ENCODE peak calls at places on chromosome 1, in seven cellular contexts. T, J, R, V, L, U and B are unnamed samples.

GRCh38 chr1:45884700-45885099 is 81.3 kb downstream of the MAST2 start:
- DNase-seq in V (no peak), T (no peak), J (no peak), R (no peak), L (no peak), U (no peak), B (no peak)

GRCh38 chr1:228768345-228768717 is 33.1 kb downstream of the RHOU start:
- DNase-seq in J (no peak), U (no peak), T (no peak), R (no peak), L (peak), V (peak), B (no peak)

GRCh38 chr1:217273866-217274265 is 357.0 kb downstream of the GPATCH2 start:
- DNase-seq in T (no peak), U (no peak), V (no peak), J (no peak), L (no peak), R (no peak), B (peak)

GRCh38 chr1:51070640-51071039 is 31.4 kb upstream of the C1orf185 start:
- DNase-seq in V (peak), J (no peak), L (no peak), R (no peak), U (no peak), T (no peak), B (peak)

GRCh38 chr1:96157101-96157500 is 564.5 kb upstream of the PTBP2 start:
- DNase-seq in U (no peak), R (no peak), T (no peak), L (no peak), J (no peak), V (no peak), B (no peak)

GRCh38 chr1:109910963-109911798 is 532 bp downstream of the CSF1 start:
- DNase-seq in T (peak), L (no peak), J (no peak), R (no peak), U (no peak), V (no peak), B (no peak)

GRCh38 chr1:46134660-46135331 is 2.4 kb upstream of the PIK3R3 start:
- DNase-seq in U (no peak), L (no peak), T (no peak), V (peak), J (no peak), R (no peak), B (peak)

GRCh38 chr1:12167493-12168429 is 970 bp downstream of the TNFRSF1B start:
- DNase-seq in U (no peak), T (no peak), J (no peak), L (peak), R (no peak), V (no peak), B (no peak)

GRCh38 chr1:53500184-53501064 is 41.2 kb downstream of the DMRTB1 start:
- DNase-seq in V (no peak), R (no peak), T (no peak), J (no peak), L (no peak), U (no peak), B (peak)

GRCh38 chr1:185720633-185721272 is 13.4 kb upstream of the HMCN1 start:
- DNase-seq in L (no peak), R (peak), T (no peak), U (no peak), J (no peak), V (peak), B (no peak)

GRCh38 chr1:185721553-185721952 is 12.6 kb upstream of the HMCN1 start:
- DNase-seq in U (no peak), V (no peak), J (no peak), R (no peak), T (no peak), L (no peak), B (no peak)

GRCh38 chr1:185716095-185716494 is 18.1 kb upstream of the HMCN1 start:
- DNase-seq in U (no peak), J (no peak), T (no peak), R (no peak), V (no peak), L (no peak), B (no peak)

GRCh38 chr1:185719021-185719420 is 15.2 kb upstream of the HMCN1 start:
- DNase-seq in T (no peak), U (no peak), R (peak), L (no peak), J (no peak), V (peak), B (peak)
- TF ChIP-seq CTCF in T (no peak), U (no peak), R (no peak), L (no peak), J (no peak), V (peak), B (peak)

GRCh38 chr1:32695098-32695904 is 7.3 kb downstream of the SYNC start:
- DNase-seq in V (peak), J (peak), T (peak), L (no peak), U (peak), R (peak), B (peak)
- H3K4me3 ChIP-seq in V (no peak), J (no peak), T (no peak), L (no peak), U (no peak), R (no peak), B (no peak)

GRCh38 chr1:27400035-27400962 is 7.9 kb downstream of the GPR3 start:
- DNase-seq in T (peak), R (no peak), U (no peak), J (no peak), V (peak), L (no peak), B (peak)

GRCh38 chr1:27400963-27401341 is 8.5 kb downstream of the GPR3 start:
- DNase-seq in L (no peak), R (no peak), V (no peak), U (no peak), J (no peak), T (no peak), B (peak)

GRCh38 chr1:27403065-27403726 is 10.8 kb downstream of the GPR3 start:
- DNase-seq in U (peak), R (peak), L (peak), T (peak), J (peak), V (peak), B (peak)

GRCh38 chr1:27403931-27404330 is 11.5 kb downstream of the GPR3 start:
- DNase-seq in J (no peak), U (no peak), R (no peak), L (no peak), V (no peak), T (no peak), B (no peak)

DNA sequence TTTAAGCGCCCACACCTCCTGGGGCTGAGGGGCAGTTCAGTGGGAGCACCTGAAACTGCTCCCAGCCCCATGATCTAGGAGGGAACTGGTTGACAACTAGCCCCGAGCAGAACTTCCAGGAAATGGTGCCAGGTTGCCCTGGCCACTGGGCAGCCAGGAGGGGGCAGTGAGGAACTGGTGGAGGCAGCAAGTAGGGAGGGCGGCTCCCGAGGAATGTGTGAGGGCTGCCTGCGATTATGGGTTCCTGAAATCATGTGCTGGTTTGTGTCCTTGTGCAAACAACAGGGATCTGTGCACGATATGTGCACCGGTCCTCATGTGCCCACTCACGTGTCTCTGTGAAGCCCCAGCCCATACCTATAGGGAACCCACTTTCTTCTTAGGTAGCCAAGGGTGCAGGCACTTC is 9.9 kb downstream of the GPR3 start:
- DNase-seq in T (peak), R (peak), J (peak), L (no peak), U (peak), V (peak), B (peak)
- TF ChIP-seq CTCF in T (peak), R (peak), J (peak), L (peak), U (peak), V (peak), B (peak)

DNA sequence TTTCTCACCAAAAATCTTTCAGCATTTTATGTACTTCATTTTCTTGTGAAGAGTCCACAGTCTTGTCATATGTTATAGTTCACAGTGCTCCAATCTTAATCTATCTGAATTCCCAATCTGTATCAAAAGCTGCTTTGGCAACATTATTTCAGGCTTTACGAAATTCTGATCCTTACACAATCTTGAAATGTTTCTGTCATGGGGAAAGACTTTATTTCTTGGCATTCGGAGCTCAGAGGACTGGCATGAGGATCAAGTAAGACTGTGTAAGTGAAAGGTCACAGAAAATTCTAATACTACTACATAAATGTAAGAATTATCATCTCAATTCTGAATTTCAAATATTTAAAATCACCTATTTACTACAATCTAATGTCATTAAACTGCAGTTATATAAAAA is 2.0 kb downstream of the USP33 start:
- DNase-seq in V (peak), U (no peak), L (no peak), J (no peak), T (no peak), R (no peak), B (peak)
- H3K4me3 ChIP-seq in V (peak), U (no peak), L (no peak), J (no peak), T (no peak), R (no peak), B (no peak)

GRCh38 chr1:234605983-234606730 is 3.8 kb downstream of the IRF2BP2 start:
- DNase-seq in J (no peak), L (peak), V (peak), U (no peak), T (no peak), R (no peak), B (peak)
- TF ChIP-seq CTCF in J (no peak), L (peak), V (no peak), U (no peak), T (no peak), R (no peak), B (no peak)

GRCh38 chr1:235341334-235341733 is 13.0 kb downstream of the GGPS1 start:
- DNase-seq in R (no peak), U (no peak), L (no peak), V (no peak), T (no peak), J (no peak), B (no peak)

GRCh38 chr1:235342471-235342870 is 14.1 kb downstream of the GGPS1 start:
- DNase-seq in U (no peak), T (no peak), R (no peak), L (no peak), V (no peak), J (no peak), B (no peak)

GRCh38 chr1:235342039-235342438 is 13.7 kb downstream of the GGPS1 start:
- DNase-seq in U (no peak), R (no peak), J (no peak), T (no peak), V (peak), L (no peak), B (peak)

GRCh38 chr1:235331391-235331790 is 3.0 kb downstream of the GGPS1 start:
- DNase-seq in J (no peak), T (no peak), L (no peak), U (no peak), V (no peak), R (no peak), B (no peak)

GRCh38 chr1:235336903-235337302 is 8.5 kb downstream of the GGPS1 start:
- DNase-seq in V (no peak), L (no peak), J (no peak), T (no peak), R (no peak), U (no peak), B (no peak)
- H3K4me3 ChIP-seq in V (no peak), L (no peak), J (no peak), T (no peak), R (no peak), U (no peak), B (no peak)

DNA sequence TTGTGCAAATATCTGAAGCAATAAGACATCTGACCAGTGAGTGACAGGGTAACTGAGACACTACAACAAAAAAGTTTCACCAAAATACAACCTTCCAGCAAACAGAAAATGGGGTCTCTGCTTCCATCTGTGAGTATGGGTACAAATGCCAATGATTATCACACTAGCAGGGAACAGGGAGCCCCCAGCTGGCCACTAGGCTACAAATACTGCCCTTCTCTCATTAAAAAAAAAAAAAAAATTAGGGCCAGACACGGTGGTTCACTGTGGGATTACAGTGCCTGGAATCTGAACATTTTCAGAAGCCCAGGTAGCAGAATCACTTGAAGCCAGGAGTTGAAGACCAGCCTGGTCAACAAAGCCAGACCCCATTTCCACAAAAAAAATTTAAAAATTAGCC is 48.4 kb upstream of the EDARADD start:
- DNase-seq in J (no peak), U (no peak), T (no peak), V (no peak), R (no peak), L (no peak), B (no peak)
- TF ChIP-seq CTCF in J (no peak), U (no peak), T (no peak), V (peak), R (no peak), L (no peak), B (no peak)

DNA sequence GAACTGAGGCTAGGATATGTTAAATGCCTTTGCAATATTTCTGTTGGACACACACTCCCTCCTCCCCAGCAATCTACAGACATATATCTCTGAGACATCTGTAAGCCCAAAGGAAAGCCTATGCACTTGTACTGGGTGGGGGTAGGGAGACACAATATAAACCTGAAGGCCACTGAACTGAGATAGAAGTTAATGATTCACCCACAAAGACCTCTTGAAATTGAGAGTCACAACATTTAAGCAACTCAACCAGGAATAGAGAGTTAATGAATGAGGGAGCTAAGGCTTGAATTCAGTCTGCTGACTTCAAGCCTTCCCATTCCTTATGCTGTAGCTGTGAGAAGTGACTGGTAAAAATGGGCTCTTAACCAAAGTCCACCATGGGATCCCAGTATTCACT is 5.0 kb downstream of the OR10J1 start:
- DNase-seq in U (no peak), L (no peak), V (no peak), R (no peak), J (no peak), T (no peak), B (no peak)
- H3K4me3 ChIP-seq in U (no peak), L (no peak), V (no peak), R (no peak), J (no peak), T (no peak), B (no peak)

DNA sequence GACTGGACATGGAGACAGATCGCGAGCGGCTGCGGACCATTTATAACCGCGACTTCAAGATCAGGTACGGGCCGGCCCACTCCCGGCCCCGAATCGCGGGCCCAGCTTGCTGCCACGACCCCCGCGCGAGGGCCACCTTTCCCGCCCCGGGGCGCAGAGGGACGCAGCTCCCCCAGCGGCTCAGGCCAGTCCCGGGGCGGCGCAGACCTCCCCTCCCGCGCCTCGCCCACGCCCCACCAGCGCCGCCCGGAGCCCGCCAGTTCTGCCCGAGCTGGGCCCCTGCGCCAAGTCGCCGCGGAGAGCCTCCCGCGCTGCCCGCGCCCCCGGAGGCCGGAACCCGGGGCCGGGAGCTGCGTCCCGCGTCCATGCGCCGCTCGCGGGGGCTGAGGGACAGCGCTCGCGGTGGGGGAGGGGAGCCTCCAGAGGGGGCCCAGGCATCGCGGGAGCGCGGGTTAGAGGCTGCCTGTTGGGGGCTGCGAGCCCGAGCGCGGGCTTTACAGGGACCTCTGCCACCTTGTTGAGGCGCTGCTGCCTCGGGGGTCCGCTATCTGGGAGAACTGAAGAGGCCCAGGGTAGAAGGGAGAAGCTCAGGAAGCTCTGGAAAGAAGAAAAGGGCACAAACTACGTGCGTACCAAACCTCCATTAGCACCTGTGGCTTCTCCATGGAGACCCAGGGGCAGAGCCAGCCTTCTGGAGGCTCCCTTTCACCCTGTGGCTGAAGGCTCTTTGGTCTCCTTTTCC is 698 bp downstream of the MOV10 start:
- DNase-seq in V (peak), L (peak), T (peak), U (peak), R (no peak), J (no peak), B (peak)
- TF ChIP-seq CTCF in V (no peak), L (no peak), T (peak), U (no peak), R (peak), J (no peak), B (no peak)